ENCODE peak calls at places on chromosomes 11 and 22, in nine cellular contexts. N, J, Y, X, A, H, K, Z and C are unnamed samples.

GRCh38 chr11:120106354-120106753 is 31.6 kb downstream of the TRIM29 start:
- DNase-seq in N (no peak), J (no peak), Y (no peak), X (no peak), A (no peak), H (no peak), K (no peak), Z (no peak), C (no peak)

GRCh38 chr22:46726066-46726985 is 11.7 kb downstream of the CERK start:
- DNase-seq in N (no peak), J (no peak), Y (peak), X (no peak), A (no peak), H (no peak), K (no peak), Z (no peak), C (no peak)

GRCh38 chr11:68841718-68842426 is at the start of gene CPT1A:
- DNase-seq in N (no peak), J (no peak), Y (peak), X (peak), A (peak), H (peak), K (peak), Z (peak), C (peak)

GRCh38 chr11:81987829-81988472 is 745.7 kb downstream of the FAM181B start:
- DNase-seq in N (peak), J (no peak), Y (no peak), X (no peak), A (no peak), H (peak), K (no peak), Z (no peak), C (no peak)

GRCh38 chr22:48121984-48122383 is 1359.5 kb downstream of the TBC1D22A start:
- DNase-seq in N (no peak), J (no peak), Y (no peak), X (no peak), A (no peak), H (no peak), K (no peak), Z (no peak), C (no peak)

GRCh38 chr11:45803981-45804805 is 756 bp upstream of the SLC35C1 start:
- DNase-seq in N (peak), J (peak), Y (peak), X (peak), A (peak), H (peak), K (peak), Z (peak), C (peak)

GRCh38 chr11:45511566-45511965 is 153.9 kb downstream of the CHST1 start:
- DNase-seq in N (no peak), J (no peak), Y (no peak), X (no peak), A (no peak), H (no peak), K (no peak), Z (no peak), C (no peak)

GRCh38 chr22:37505989-37506388 is 13.2 kb downstream of the CARD10 start:
- DNase-seq in N (no peak), J (no peak), Y (no peak), X (no peak), A (no peak), H (no peak), K (no peak), Z (no peak), C (no peak)

GRCh38 chr11:89452780-89453179 is 38.4 kb downstream of the NOX4 start:
- DNase-seq in N (no peak), J (no peak), Y (no peak), X (no peak), A (no peak), H (no peak), K (no peak), Z (no peak), C (no peak)

GRCh38 chr11:103619938-103620337 is 416.5 kb upstream of the DDI1 start:
- DNase-seq in N (no peak), J (no peak), Y (no peak), X (no peak), A (no peak), H (no peak), K (no peak), Z (no peak), C (no peak)

DNA sequence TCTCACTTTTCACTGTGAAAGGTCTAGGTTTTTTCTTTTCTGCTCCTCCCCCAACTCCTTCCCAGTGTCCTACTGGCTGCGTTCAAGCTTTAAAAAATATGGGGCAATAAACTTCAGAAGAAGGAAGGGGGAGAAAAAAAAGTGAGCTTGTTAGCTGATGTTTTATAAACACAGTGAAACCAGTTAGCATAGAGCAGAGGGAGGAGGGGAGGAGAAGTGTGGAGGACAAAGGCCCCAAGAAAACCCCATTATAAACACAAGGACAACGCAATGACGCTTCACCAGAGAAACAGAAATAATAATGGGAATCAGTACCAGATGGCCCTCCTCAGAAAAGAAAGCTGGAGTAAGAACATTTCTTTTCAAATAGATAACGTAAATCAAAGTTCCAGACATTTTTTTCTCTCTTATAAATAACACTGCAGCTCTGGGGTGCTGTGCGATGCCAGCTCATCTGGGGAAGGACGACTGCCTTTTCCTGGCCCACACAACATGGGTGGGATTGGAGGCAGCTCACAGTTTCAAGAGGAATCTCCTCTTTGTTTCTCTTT is 235.3 kb upstream of the NARS2 start:
- DNase-seq in N (no peak), J (no peak), Y (peak), X (no peak), A (no peak), H (peak), K (no peak), Z (no peak), C (no peak)
- H3K27ac ChIP-seq in N (no peak), J (no peak), Y (peak), X (no peak), A (no peak), H (peak), K (no peak), Z (peak), C (no peak)

DNA sequence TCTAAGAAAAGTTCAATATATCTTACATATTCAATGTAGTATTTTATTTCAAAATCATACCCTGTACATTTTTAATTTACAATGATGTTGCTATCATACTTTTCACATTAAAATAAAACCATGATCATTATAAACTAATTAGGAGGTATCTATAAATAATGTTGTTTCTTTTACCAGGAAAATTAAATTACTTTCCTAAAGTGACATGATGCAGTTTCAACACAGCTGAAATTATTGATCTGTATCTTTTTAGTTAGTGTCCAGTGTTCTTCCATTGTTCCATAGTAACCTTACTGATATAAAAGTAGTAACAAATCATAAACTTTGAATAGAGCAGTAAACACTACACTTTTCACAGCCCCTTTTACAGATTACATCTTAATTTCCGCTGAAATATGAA is 29.7 kb downstream of the GRIA4 start:
- DNase-seq in N (no peak), J (no peak), Y (no peak), X (no peak), A (no peak), H (no peak), K (no peak), Z (no peak), C (no peak)
- H3K27ac ChIP-seq in N (no peak), J (no peak), Y (no peak), X (no peak), A (no peak), H (no peak), K (no peak), Z (no peak), C (no peak)

DNA sequence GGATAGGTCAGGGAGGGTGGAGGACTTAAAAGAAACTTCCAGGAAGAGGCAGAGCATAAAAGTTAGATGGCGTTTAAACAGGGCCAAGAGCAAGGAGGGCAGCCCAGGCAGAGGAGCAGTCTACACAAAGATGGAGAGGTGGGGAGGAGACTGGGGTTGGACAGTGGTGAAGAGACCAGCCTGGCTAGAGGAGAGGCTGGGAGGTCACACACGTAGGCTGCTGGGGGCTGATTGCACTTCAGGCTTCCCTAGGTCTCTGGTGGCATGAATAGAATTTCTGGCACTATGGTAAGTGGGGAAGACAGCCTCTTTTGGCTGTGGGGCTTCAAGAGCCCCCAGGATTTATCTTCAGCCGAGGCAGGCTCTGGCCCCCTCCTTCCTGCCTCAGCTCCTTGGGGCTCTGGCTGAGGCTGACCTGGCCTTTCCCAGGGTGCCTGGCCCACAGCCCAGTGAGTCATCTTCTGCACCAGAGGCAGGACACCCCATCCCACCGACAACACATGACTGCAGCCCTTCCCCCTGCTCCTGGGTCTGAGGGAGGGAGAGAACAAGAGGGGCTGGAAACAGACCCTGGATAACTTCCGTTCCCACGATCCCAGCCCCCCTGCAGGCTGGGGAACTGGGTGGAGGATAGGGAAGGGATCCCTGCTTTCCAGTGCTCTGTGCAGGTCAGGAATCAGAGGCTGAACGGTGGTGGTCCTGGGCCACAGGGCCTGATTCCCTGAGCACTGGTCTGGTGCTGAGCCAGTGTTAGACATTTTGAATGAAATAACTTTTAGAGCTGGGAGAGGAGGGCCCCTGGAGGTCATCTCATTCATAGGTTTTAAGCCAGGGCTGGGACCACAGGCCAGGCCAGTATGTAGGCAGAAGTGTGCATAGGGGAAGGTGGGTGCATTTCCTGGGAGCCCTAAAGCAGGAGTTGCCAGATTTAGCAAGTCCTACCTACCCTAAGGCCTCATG is 26.4 kb downstream of the ARHGEF17 start:
- DNase-seq in N (peak), J (peak), Y (peak), X (no peak), A (no peak), H (peak), K (peak), Z (peak), C (no peak)
- H3K27ac ChIP-seq in N (peak), J (peak), Y (peak), X (no peak), A (no peak), H (peak), K (peak), Z (peak), C (peak)

GRCh38 chr11:3703383-3703782 is 32.2 kb upstream of the CHRNA10 start:
- DNase-seq in N (no peak), J (no peak), Y (no peak), X (no peak), A (no peak), H (no peak), K (no peak), Z (no peak), C (no peak)

GRCh38 chr11:3700910-3701309 is 29.7 kb upstream of the CHRNA10 start:
- DNase-seq in N (no peak), J (no peak), Y (no peak), X (no peak), A (no peak), H (no peak), K (no peak), Z (no peak), C (no peak)

GRCh38 chr11:3700410-3700809 is 29.2 kb upstream of the CHRNA10 start:
- DNase-seq in N (no peak), J (no peak), Y (no peak), X (no peak), A (no peak), H (no peak), K (no peak), Z (no peak), C (no peak)
- H3K27ac ChIP-seq in N (no peak), J (no peak), Y (no peak), X (no peak), A (no peak), H (no peak), K (no peak), Z (no peak), C (no peak)

GRCh38 chr11:61587951-61588695 is 7.2 kb upstream of the SYT7 start:
- DNase-seq in N (no peak), J (no peak), Y (peak), X (peak), A (peak), H (no peak), K (peak), Z (peak), C (peak)
- H3K27ac ChIP-seq in N (no peak), J (no peak), Y (no peak), X (no peak), A (no peak), H (no peak), K (no peak), Z (no peak), C (no peak)

DNA sequence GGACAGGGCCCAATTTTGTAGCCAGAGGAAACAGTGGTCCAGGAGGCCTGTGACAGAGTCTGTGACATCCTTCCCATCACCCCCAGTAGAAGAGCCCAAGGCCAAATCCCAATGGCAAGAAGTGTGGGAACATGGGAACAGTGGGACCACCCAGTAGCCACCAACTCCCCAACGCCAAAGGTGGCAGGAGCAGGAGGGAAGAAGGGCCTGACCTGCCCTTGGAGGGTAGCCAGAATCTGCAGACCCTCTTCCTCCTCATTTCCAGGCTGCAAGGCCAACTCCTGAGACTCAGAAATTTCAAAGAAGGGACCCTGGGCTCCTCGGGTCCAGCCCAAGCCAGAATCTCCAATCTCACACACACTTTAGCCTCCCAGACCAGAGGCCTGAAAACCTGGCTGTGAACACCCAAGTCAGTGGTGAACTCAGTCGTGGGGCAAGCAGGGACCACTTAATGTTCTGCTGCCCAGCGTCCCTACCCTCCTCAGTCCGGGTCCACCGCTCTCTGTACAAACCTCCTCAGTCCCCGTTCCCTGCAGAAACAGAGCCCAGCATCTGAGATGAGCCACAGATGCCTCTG is 6.2 kb downstream of the RAB3IL1 start:
- DNase-seq in N (no peak), J (no peak), Y (peak), X (no peak), A (peak), H (no peak), K (no peak), Z (no peak), C (no peak)
- H3K27ac ChIP-seq in N (no peak), J (no peak), Y (no peak), X (no peak), A (no peak), H (no peak), K (no peak), Z (peak), C (peak)

DNA sequence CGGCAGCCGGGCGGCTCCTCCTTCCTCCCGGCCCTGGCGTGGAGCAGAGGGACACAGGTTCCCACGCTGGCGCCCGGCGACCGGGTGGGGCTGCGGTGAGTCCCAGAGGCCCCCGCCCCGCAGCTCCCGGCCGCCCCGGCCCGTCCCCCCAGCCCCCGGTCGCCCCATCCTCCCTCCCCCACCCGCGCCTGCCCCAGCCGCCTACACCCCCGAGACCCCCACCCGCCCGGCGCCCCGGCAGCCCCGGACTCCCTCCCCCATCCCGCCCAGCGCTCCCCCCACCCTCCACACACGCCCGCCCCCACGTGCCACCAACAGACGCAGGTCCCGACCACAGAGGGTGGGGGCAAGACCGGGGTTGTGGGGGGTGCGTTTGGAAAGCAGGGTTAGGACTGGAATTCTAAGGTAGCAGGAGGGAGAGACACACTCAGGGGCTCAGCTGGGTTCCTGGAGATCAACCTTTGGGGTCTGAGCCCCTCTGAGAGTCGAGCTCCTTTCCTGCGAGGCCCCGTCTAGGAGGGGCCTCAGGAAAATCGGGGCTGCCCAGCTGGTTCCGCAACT is 299 bp downstream of the PGGHG start:
- DNase-seq in N (no peak), J (no peak), Y (no peak), X (no peak), A (no peak), H (no peak), K (no peak), Z (no peak), C (peak)
- H3K27ac ChIP-seq in N (no peak), J (no peak), Y (no peak), X (no peak), A (no peak), H (no peak), K (no peak), Z (peak), C (peak)

GRCh38 chr11:16933756-16934603 is 80.2 kb downstream of the PLEKHA7 start:
- DNase-seq in N (peak), J (no peak), Y (no peak), X (no peak), A (no peak), H (no peak), K (no peak), Z (no peak), C (no peak)
- H3K27ac ChIP-seq in N (no peak), J (peak), Y (no peak), X (no peak), A (no peak), H (no peak), K (no peak), Z (no peak), C (no peak)